ENCODE peak calls at places on chromosomes 7 and 10, in seven cellular contexts. K is upper lobe of left lung, R is transverse colon, M is sigmoid colon, X is A549, G is stomach, H is GM12878. P is an unnamed sample.

GRCh38 chr7:70154521-70155180 is 556.4 kb downstream of the AUTS2 start:
- DNase-seq in K (no peak), M (no peak), G (no peak), H (no peak), R (no peak), X (no peak), P (no peak)

GRCh38 chr7:120802751-120803150 is 55.2 kb downstream of the TSPAN12 start:
- DNase-seq in X (no peak), G (no peak), H (no peak), M (no peak), K (no peak), R (no peak), P (no peak)

GRCh38 chr7:68529221-68529620 is 1069.1 kb upstream of the AUTS2 start:
- DNase-seq in G (no peak), R (no peak), X (no peak), H (no peak), M (no peak), K (no peak), P (no peak)

GRCh38 chr10:125531470-125531869 is 151.5 kb downstream of the TEX36 start:
- DNase-seq in H (no peak), M (no peak), G (no peak), R (no peak), K (no peak), X (no peak), P (no peak)

GRCh38 chr7:87220734-87221215 is 1.2 kb upstream of the TMEM243 start:
- DNase-seq in G (no peak), H (no peak), M (no peak), X (no peak), R (peak), K (no peak), P (no peak)

GRCh38 chr10:86523348-86523747 is 1.8 kb upstream of the WAPL start:
- DNase-seq in K (no peak), R (no peak), X (peak), G (no peak), H (no peak), M (no peak), P (no peak)

GRCh38 chr7:46764100-46764941 is 817.6 kb downstream of the TNS3 start:
- DNase-seq in X (peak), K (no peak), M (peak), G (peak), R (no peak), H (peak), P (no peak)

GRCh38 chr10:21524131-21524525 is 1.4 kb downstream of the SKIDA1 start:
- DNase-seq in R (no peak), X (no peak), M (no peak), H (no peak), K (no peak), G (no peak), P (no peak)

GRCh38 chr10:114043532-114044250 is at the start of gene ADRB1:
- DNase-seq in X (peak), H (peak), G (peak), R (peak), K (peak), M (peak), P (peak)

GRCh38 chr7:13050703-13051102 is 363.3 kb downstream of the ARL4A start:
- DNase-seq in M (no peak), G (no peak), K (no peak), H (no peak), X (peak), R (no peak), P (no peak)

GRCh38 chr10:84739641-84740040 is 411.3 kb downstream of the CCSER2 start:
- DNase-seq in R (no peak), G (no peak), H (no peak), X (no peak), K (no peak), M (no peak), P (no peak)

GRCh38 chr10:133384071-133384470 is 5.0 kb downstream of the PAOX start:
- DNase-seq in K (no peak), M (no peak), H (no peak), X (no peak), R (no peak), G (no peak), P (peak)

GRCh38 chr7:105759670-105760548 is 116.5 kb downstream of the ATXN7L1 start:
- DNase-seq in G (peak), M (peak), H (no peak), R (peak), K (no peak), X (peak), P (no peak)

GRCh38 chr7:114082567-114082933 is 163.7 kb upstream of the PPP1R3A start:
- DNase-seq in H (no peak), K (no peak), M (no peak), X (no peak), R (no peak), G (no peak), P (no peak)

GRCh38 chr7:67251986-67252558 is 255.4 kb downstream of the TYW1 start:
- DNase-seq in X (no peak), G (no peak), M (no peak), H (no peak), R (no peak), K (no peak), P (no peak)

GRCh38 chr7:33558961-33559710 is 346.2 kb upstream of the BMPER start:
- DNase-seq in X (no peak), G (no peak), H (no peak), M (no peak), R (no peak), K (no peak), P (no peak)

GRCh38 chr10:60901561-60902235 is 42.3 kb downstream of the RHOBTB1 start:
- DNase-seq in M (no peak), G (peak), X (no peak), R (no peak), K (no peak), H (no peak), P (no peak)

GRCh38 chr7:63047061-63047460 is 951.6 kb upstream of the ZNF722 start:
- DNase-seq in M (no peak), H (no peak), R (no peak), X (no peak), K (no peak), G (no peak), P (no peak)

GRCh38 chr7:127486654-127487053 is 94.1 kb upstream of the ZNF800 start:
- DNase-seq in H (no peak), G (no peak), X (no peak), K (no peak), M (no peak), R (no peak), P (no peak)

GRCh38 chr7:87057210-87057609 is 2.2 kb downstream of the ELAPOR2 start:
- DNase-seq in R (no peak), G (no peak), M (no peak), H (no peak), K (no peak), X (no peak), P (no peak)

GRCh38 chr7:133315332-133316040 is 62.6 kb downstream of the EXOC4 start:
- DNase-seq in R (no peak), K (no peak), G (no peak), H (no peak), M (no peak), X (no peak), P (no peak)

GRCh38 chr10:60853107-60853506 is 74.8 kb downstream of the CDK1 start:
- DNase-seq in R (no peak), H (no peak), K (no peak), G (no peak), M (no peak), X (no peak), P (no peak)

GRCh38 chr10:127142141-127142540 is 54.2 kb downstream of the INSYN2A start:
- DNase-seq in H (no peak), K (peak), X (no peak), G (no peak), R (no peak), M (no peak), P (no peak)

GRCh38 chr10:86652361-86653202 is 1.8 kb upstream of the OPN4 start:
- DNase-seq in X (no peak), H (no peak), K (no peak), R (peak), M (peak), G (no peak), P (peak)

GRCh38 chr7:148515237-148515636 is 75.3 kb upstream of the C7orf33 start:
- DNase-seq in R (no peak), K (no peak), H (no peak), M (no peak), X (no peak), G (no peak), P (no peak)

GRCh38 chr7:151592868-151593486 is 73.3 kb upstream of the RHEB start:
- DNase-seq in R (no peak), G (no peak), X (peak), K (no peak), M (no peak), H (no peak), P (no peak)

GRCh38 chr7:157682946-157683239 is 346.1 kb downstream of the DNAJB6 start:
- DNase-seq in M (no peak), R (no peak), H (no peak), X (no peak), G (no peak), K (no peak), P (no peak)

GRCh38 chr7:30327813-30328212 is 43.4 kb downstream of the ZNRF2 start:
- DNase-seq in H (no peak), R (no peak), M (no peak), X (no peak), K (no peak), G (no peak), P (no peak)

GRCh38 chr7:70602135-70602534 is 529.8 kb upstream of the GALNT17 start:
- DNase-seq in K (no peak), R (no peak), X (no peak), G (no peak), H (no peak), M (no peak), P (no peak)

GRCh38 chr7:69845721-69846495 is 247.6 kb downstream of the AUTS2 start:
- DNase-seq in M (no peak), R (no peak), K (no peak), X (no peak), H (no peak), G (no peak), P (no peak)

GRCh38 chr10:86668297-86669165 is at the start of gene LDB3:
- DNase-seq in M (peak), H (peak), K (peak), G (peak), R (peak), X (no peak), P (no peak)

GRCh38 chr7:34104992-34105391 is 199.7 kb downstream of the BMPER start:
- DNase-seq in G (no peak), R (no peak), H (no peak), X (no peak), K (no peak), M (no peak), P (no peak)

GRCh38 chr10:77925410-77925794 is 1.2 kb downstream of the DLG5 start:
- DNase-seq in M (peak), K (no peak), G (no peak), H (no peak), R (no peak), X (no peak), P (no peak)

GRCh38 chr10:77922551-77923179 is 3.9 kb downstream of the DLG5 start:
- DNase-seq in G (no peak), H (no peak), K (no peak), X (no peak), M (no peak), R (no peak), P (no peak)

GRCh38 chr10:77926566-77927342 is at the start of gene DLG5:
- DNase-seq in G (peak), X (no peak), K (peak), R (peak), H (no peak), M (peak), P (peak)

GRCh38 chr10:77927343-77928256 is 1.0 kb upstream of the DLG5 start:
- DNase-seq in K (no peak), G (no peak), X (no peak), R (no peak), M (no peak), H (no peak), P (no peak)

GRCh38 chr10:77925795-77926565 is 575 bp downstream of the DLG5 start:
- DNase-seq in M (peak), H (no peak), G (peak), R (peak), X (no peak), K (peak), P (peak)
- TF ChIP-seq CTCF in M (no peak), H (no peak), G (no peak), R (no peak), X (no peak), K (no peak), P (no peak)

GRCh38 chr7:150322833-150323681 is at the start of the genes ACTR3C and LRRC61:
- DNase-seq in R (peak), H (no peak), G (peak), K (peak), X (no peak), M (no peak), P (no peak)
- H3K27ac ChIP-seq in R (peak), H (peak), G (peak), K (peak), X (peak), M (peak), P (peak)

GRCh38 chr10:71159892-71160291 is 52.5 kb upstream of the UNC5B start:
- DNase-seq in X (no peak), G (no peak), K (no peak), H (no peak), R (no peak), M (no peak), P (no peak)
- TF ChIP-seq EP300 in X (no peak), G (no peak), K (no peak), H (no peak), R (no peak), M (no peak), P (no peak)

DNA sequence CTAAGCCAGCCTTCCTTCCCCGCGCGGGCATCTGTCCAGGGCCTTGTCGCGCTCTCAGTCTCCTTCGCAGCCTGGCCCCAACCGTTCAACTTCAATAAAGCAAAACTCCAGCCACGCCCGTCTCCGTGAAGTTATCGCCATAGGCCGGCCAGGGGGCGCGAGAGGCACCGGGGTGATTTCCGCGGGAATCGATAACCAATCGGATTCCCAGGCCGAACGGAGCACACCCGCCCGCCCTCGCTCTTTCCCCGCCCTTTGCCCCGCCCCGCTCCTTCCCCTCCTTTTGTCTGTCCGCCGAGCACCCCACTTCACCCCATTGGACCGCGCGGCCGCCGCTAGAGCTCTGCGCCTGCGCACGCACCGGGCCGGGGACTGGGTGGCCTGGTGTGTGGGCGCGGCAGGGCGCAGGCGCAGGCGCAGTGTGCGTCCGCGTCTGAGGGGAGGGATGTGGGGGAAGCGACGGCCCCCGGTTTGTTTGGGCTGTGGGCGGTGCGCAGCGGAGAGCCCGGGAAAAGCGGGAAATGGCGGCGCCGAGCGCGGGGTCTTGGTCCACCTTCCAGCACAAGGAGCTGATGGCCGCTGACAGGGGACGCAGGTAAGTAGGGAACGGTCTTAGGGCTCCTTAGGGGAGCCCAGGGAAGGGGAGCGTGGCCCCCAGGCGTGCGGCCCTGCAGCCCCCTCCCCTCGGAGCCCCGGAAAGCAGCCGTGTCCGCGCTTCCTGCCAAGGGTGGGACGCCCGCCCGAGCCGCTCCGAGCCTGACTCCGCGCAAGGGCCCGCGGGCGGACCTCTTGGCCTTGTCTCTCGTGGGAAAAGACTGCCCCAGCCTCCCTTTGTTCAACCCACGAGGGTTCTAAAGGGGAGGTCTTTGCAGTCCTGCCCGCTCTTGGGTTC is at the start of gene CASP2:
- DNase-seq in X (peak), G (peak), H (peak), R (peak), K (peak), M (peak), P (peak)
- TF ChIP-seq CTCF in X (peak), G (no peak), H (no peak), R (peak), K (peak), M (peak), P (peak)

GRCh38 chr10:7436490-7437100 is 25.8 kb upstream of the SFMBT2 start:
- DNase-seq in K (no peak), R (no peak), G (no peak), X (no peak), M (no peak), H (no peak), P (no peak)
- H3K27ac ChIP-seq in K (no peak), R (no peak), G (no peak), X (no peak), M (no peak), H (no peak), P (no peak)

GRCh38 chr10:10067644-10068043 is 950.0 kb upstream of the CELF2 start:
- DNase-seq in X (no peak), R (no peak), H (no peak), G (no peak), K (no peak), M (no peak), P (no peak)
- TF ChIP-seq EP300 in X (no peak), R (no peak), H (no peak), G (no peak), K (no peak), M (no peak), P (no peak)

DNA sequence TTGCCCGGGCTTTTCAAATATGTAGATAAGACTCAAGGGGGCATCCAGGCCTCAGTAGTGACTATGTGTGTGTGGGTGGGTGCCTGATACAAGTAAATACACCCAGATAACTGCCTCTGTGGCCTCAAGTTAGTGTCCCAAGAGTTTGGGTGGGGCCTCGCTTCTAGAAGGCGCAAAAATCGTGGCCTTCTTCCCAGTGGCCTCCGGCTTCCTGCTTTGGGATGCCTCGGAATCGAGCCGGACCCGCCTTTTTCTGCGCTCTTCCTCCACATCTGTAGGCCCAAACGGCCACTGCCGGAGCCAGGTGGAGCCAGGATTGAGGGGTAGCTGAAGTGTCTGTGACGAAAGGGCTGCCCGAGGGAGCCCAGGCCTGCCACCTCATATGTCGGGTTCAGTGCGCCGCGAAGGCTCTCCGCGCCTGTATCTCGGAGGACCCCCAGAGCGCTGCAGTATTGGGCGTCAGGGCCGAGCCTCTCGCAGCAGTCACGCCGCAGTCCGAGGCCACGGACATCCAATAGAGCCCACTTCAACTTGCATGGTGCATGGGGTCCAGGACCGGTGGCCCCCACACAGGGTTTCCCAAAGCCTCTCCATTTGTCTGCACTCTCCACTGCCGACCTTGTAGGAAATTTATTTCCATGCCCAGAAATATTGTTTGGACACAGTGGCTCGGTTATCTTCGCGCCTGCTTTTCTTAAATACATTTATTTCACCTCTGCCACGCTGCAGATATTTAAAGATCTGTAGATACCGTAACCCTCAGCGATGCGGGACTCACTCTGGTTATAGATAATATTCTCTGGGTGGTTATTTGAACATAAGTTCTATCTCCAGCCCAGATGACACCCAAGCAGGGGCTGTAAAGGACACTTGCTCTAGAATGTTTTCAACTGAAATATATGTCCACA is 4.8 kb upstream of the ZNF503 start:
- DNase-seq in M (no peak), G (peak), X (no peak), R (no peak), H (no peak), K (peak), P (no peak)
- TF ChIP-seq CTCF in M (no peak), G (no peak), X (no peak), R (no peak), H (no peak), K (no peak), P (no peak)

DNA sequence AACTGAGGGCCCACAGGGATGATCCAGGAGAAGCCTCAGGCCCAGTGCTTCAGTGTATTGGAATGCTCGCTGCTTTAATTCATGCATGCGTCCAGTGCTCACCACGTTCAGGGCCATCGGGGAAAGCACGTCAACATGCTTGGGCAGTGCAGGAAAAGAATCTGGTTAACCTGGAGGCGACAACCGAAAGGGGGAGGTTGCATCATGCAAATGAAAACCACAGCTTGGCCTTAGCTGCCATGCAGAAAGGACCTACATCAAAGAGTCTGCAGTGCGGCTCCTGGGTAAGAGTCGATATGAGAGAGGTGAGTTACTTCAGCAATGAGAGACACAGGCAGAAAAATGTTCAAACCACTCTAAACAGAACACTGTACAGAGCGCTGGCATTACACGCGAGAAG is 440.1 kb downstream of the KCNMA1 start:
- DNase-seq in H (peak), M (no peak), R (no peak), K (no peak), X (no peak), G (no peak), P (no peak)
- H3K27ac ChIP-seq in H (no peak), M (peak), R (peak), K (no peak), X (no peak), G (no peak), P (no peak)

GRCh38 chr10:76353124-76353851 is 921.9 kb downstream of the LRMDA start:
- DNase-seq in H (no peak), G (no peak), X (no peak), M (no peak), R (no peak), K (no peak), P (no peak)
- TF ChIP-seq EP300 in H (no peak), G (no peak), X (no peak), M (no peak), R (no peak), K (no peak), P (no peak)